ENCODE peak calls at places on chromosome 1, in eight cellular contexts. N is astrocyte, L is GM23248, C is adipocyte, S is neural progenitor cell, F is aorta, A is heart left ventricle, T is SJCRH30. E is an unnamed sample.
A peak's percentile ranks its signal among the peaks of the same experiment; 100 is the strongest.

GRCh38 chr1:67285780-67286488 is 21.7 kb upstream of the IL12RB2 start:
- DNase-seq in N (peak; percentile 52), L (no peak), C (no peak), S (no peak), F (no peak), A (no peak), T (no peak), E (no peak)

GRCh38 chr1:8477199-8477982 is 159.5 kb downstream of the SLC45A1 start:
- DNase-seq in N (peak; percentile 79), L (peak; percentile 92), C (peak; percentile 80), S (no peak), F (no peak), A (no peak), T (no peak), E (peak; percentile 29)

GRCh38 chr1:158898722-158899121 is 32.6 kb upstream of the PYHIN1 start:
- DNase-seq in N (no peak), L (no peak), C (no peak), S (no peak), F (no peak), A (no peak), T (no peak), E (no peak)

GRCh38 chr1:5637171-5637570 is 355.1 kb downstream of the NPHP4 start:
- DNase-seq in N (no peak), L (peak; percentile 9), C (no peak), S (peak; percentile 31), F (no peak), A (no peak), T (peak; percentile 49), E (peak; percentile 44)

GRCh38 chr1:182520746-182521145 is 68.3 kb downstream of the RNASEL start:
- DNase-seq in N (no peak), L (peak; percentile 63), C (peak; percentile 23), S (no peak), F (no peak), A (no peak), T (no peak), E (no peak)

GRCh38 chr1:156632355-156632754 is 9.6 kb upstream of the BCAN start:
- DNase-seq in N (no peak), L (no peak), C (no peak), S (no peak), F (no peak), A (no peak), T (no peak), E (no peak)

GRCh38 chr1:30449428-30450147 is 273.8 kb downstream of the MATN1 start:
- DNase-seq in N (no peak), L (no peak), C (no peak), S (no peak), F (no peak), A (no peak), T (no peak), E (no peak)

GRCh38 chr1:9946315-9946714 is 3.0 kb downstream of the NMNAT1 start:
- DNase-seq in N (no peak), L (no peak), C (no peak), S (no peak), F (no peak), A (no peak), T (no peak), E (no peak)

GRCh38 chr1:236774926-236775325 is 20.2 kb upstream of the MTR start:
- DNase-seq in N (no peak), L (peak; percentile 49), C (peak; percentile 29), S (peak; percentile 46), F (no peak), A (no peak), T (peak; percentile 66), E (no peak)

GRCh38 chr1:9626201-9626608 is 25.3 kb upstream of the PIK3CD start:
- DNase-seq in N (no peak), L (no peak), C (no peak), S (no peak), F (no peak), A (no peak), T (no peak), E (no peak)

GRCh38 chr1:236338096-236338495 is 56.0 kb upstream of the EDARADD start:
- DNase-seq in N (peak; percentile 20), L (peak; percentile 58), C (peak; percentile 16), S (no peak), F (no peak), A (no peak), T (no peak), E (no peak)

GRCh38 chr1:51425955-51426354 is 93.1 kb downstream of the EPS15 start:
- DNase-seq in N (no peak), L (no peak), C (no peak), S (no peak), F (no peak), A (no peak), T (no peak), E (no peak)

GRCh38 chr1:113433177-113433576 is 42.9 kb downstream of the MAGI3 start:
- DNase-seq in N (no peak), L (no peak), C (no peak), S (no peak), F (no peak), A (no peak), T (no peak), E (no peak)

GRCh38 chr1:158203693-158204457 is 23.2 kb downstream of the CD1D start:
- DNase-seq in N (peak; percentile 36), L (peak; percentile 75), C (peak; percentile 90), S (peak; percentile 76), F (no peak), A (no peak), T (peak; percentile 77), E (no peak)

GRCh38 chr1:172642970-172643369 is 15.9 kb upstream of the FASLG start:
- DNase-seq in N (no peak), L (no peak), C (no peak), S (no peak), F (no peak), A (no peak), T (peak; percentile 81), E (peak; percentile 26)

GRCh38 chr1:219567341-219567947 is 45.5 kb downstream of the ZC3H11B start:
- DNase-seq in N (peak; percentile 47), L (peak; percentile 75), C (peak; percentile 81), S (peak; percentile 3), F (no peak), A (no peak), T (peak; percentile 77), E (no peak)

GRCh38 chr1:53145942-53146708 is 3.7 kb upstream of the SLC1A7 start:
- DNase-seq in N (peak; percentile 99), L (peak; percentile 99), C (peak; percentile 96), S (peak; percentile 41), F (peak; percentile 88), A (peak; percentile 72), T (peak; percentile 97), E (peak; percentile 98)

GRCh38 chr1:83775977-83776603 is 222.8 kb downstream of the TTLL7 start:
- DNase-seq in N (no peak), L (no peak), C (no peak), S (no peak), F (no peak), A (no peak), T (no peak), E (no peak)

GRCh38 chr1:83769594-83770321 is 229.2 kb downstream of the TTLL7 start:
- DNase-seq in N (no peak), L (no peak), C (no peak), S (no peak), F (no peak), A (no peak), T (no peak), E (no peak)

GRCh38 chr1:83770322-83770661 is 228.6 kb downstream of the TTLL7 start:
- DNase-seq in N (no peak), L (no peak), C (no peak), S (no peak), F (no peak), A (no peak), T (no peak), E (no peak)

GRCh38 chr1:83769072-83769471 is 229.9 kb downstream of the TTLL7 start:
- DNase-seq in N (no peak), L (no peak), C (no peak), S (no peak), F (no peak), A (no peak), T (no peak), E (no peak)

GRCh38 chr1:83773059-83773458 is 225.9 kb downstream of the TTLL7 start:
- DNase-seq in N (no peak), L (no peak), C (no peak), S (no peak), F (no peak), A (no peak), T (no peak), E (no peak)
- H3K4me3 ChIP-seq in N (no peak overlapping the region), L (no peak overlapping the region), C (no peak overlapping the region), S (no peak overlapping the region), F (no peak overlapping the region), A (no peak overlapping the region), T (no peak overlapping the region), E (no peak overlapping the region)

DNA sequence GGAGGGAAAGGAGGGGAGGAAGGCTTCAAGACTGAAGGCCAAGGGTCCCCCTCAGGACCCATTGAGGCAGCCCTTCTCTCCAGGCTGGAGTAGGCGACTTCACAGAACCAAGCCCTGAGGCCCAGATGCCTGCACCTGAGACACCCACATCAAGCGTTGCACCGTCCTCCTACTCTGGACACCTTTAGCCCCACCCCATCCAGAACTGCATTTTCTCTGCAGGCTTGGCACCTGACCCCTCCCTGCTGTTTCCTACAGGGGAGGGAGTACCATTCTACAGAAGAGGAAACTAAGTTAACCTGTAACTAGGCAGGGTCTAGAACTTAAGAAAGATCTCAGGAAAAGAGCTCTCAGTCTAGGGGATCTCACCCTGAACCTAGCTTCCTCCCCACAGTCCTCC is 12.0 kb downstream of the PEF1 start:
- DNase-seq in N (no peak), L (no peak), C (no peak), S (no peak), F (no peak), A (no peak), T (no peak), E (no peak)
- H3K36me3 ChIP-seq in N (peaks cover 25% of the 10 kb centered on the region), L (peaks cover 34% of the 10 kb centered on the region), C (peaks cover 57% of the 10 kb centered on the region), S (no peaks in the 10 kb centered on the region), F (peaks cover 5% of the 10 kb centered on the region), A (peaks cover 7% of the 10 kb centered on the region), T (peaks cover 19% of the 10 kb centered on the region), E (peaks cover 33% of the 10 kb centered on the region)

GRCh38 chr1:230210326-230210978 is 143.4 kb downstream of the GALNT2 start:
- DNase-seq in N (peak; percentile 65), L (no peak), C (peak; percentile 56), S (no peak), F (no peak), A (no peak), T (no peak), E (no peak)

GRCh38 chr1:230211436-230212145 is 144.6 kb downstream of the GALNT2 start:
- DNase-seq in N (no peak), L (no peak), C (no peak), S (no peak), F (no peak), A (no peak), T (no peak), E (no peak)

GRCh38 chr1:230208619-230209261 is 141.7 kb downstream of the GALNT2 start:
- DNase-seq in N (no peak), L (no peak), C (no peak), S (no peak), F (no peak), A (no peak), T (no peak), E (no peak)

GRCh38 chr1:230212405-230212936 is 145.4 kb downstream of the GALNT2 start:
- DNase-seq in N (no peak), L (no peak), C (no peak), S (no peak), F (no peak), A (no peak), T (no peak), E (no peak)

GRCh38 chr1:230210979-230211336 is 143.9 kb downstream of the GALNT2 start:
- DNase-seq in N (no peak), L (no peak), C (no peak), S (no peak), F (no peak), A (no peak), T (no peak), E (no peak)
- H3K27me3 ChIP-seq in N (no peaks in the 10 kb centered on the region), L (no peaks in the 10 kb centered on the region), C (no peaks in the 10 kb centered on the region), S (no peaks in the 10 kb centered on the region), F (no peaks in the 10 kb centered on the region), A (no peaks in the 10 kb centered on the region), T (no peaks in the 10 kb centered on the region), E (no peaks in the 10 kb centered on the region)

GRCh38 chr1:154870734-154871133 is 653 bp upstream of the KCNN3 start:
- DNase-seq in N (no peak), L (no peak), C (no peak), S (no peak), F (no peak), A (no peak), T (no peak), E (no peak)
- H3K4me3 ChIP-seq in N (peak overlapping the region; percentile 42), L (no peak overlapping the region), C (peak overlapping the region; percentile 48), S (no peak overlapping the region), F (no peak overlapping the region), A (no peak overlapping the region), T (peak overlapping the region; percentile 76), E (no peak overlapping the region)